ENCODE peak calls at places on chromosome 12, in five cellular contexts. U is left ventricle myocardium inferior; J is NCI-H226; D is naive thymus-derived CD4-positive, alpha-beta T cell; N is head of caudate nucleus. O is an unnamed sample.

GRCh38 chr12:127773520-127773919 is 493.4 kb upstream of the TMEM132C start:
- DNase-seq in U (no peak), J (no peak), N (no peak), D (no peak), O (no peak)

GRCh38 chr12:116771651-116772050 is 33.5 kb downstream of the RNFT2 start:
- DNase-seq in J (no peak), N (no peak), U (no peak), D (no peak), O (no peak)

GRCh38 chr12:53751336-53752191 is at the start of gene CISTR:
- DNase-seq in D (no peak), J (no peak), N (no peak), U (no peak), O (no peak)

GRCh38 chr12:110312581-110313360 is 31.7 kb downstream of the ATP2A2 start:
- DNase-seq in N (no peak), D (no peak), U (no peak), J (peak; percentile 93), O (no peak)

GRCh38 chr12:57846285-57846576 is 298 bp downstream of the CTDSP2 start:
- DNase-seq in U (no peak), N (no peak), J (peak; percentile 63), D (no peak), O (no peak)

GRCh38 chr12:91272456-91273063 is 89.9 kb upstream of the DCN start:
- DNase-seq in J (peak; percentile 34), U (peak; percentile 81), N (no peak), D (no peak), O (no peak)

GRCh38 chr12:108571604-108572165 is 9.3 kb downstream of the ISCU start:
- DNase-seq in D (no peak), N (no peak), J (no peak), U (no peak), O (no peak)

GRCh38 chr12:68521848-68522502 is 88.7 kb upstream of the RAP1B start:
- DNase-seq in N (no peak), D (no peak), U (no peak), J (no peak), O (no peak)

GRCh38 chr12:81992461-81992860 is 233.3 kb upstream of the PPFIA2 start:
- DNase-seq in D (peak; percentile 30), J (no peak), N (no peak), U (no peak), O (no peak)

GRCh38 chr12:82413994-82414393 is 55.7 kb downstream of the METTL25 start:
- DNase-seq in J (no peak), D (no peak), N (no peak), U (no peak), O (peak; percentile 93)

GRCh38 chr12:122850695-122851350 is 15.6 kb downstream of the HIP1R start:
- DNase-seq in J (no peak), U (no peak), D (no peak), N (no peak), O (no peak)

GRCh38 chr12:123591702-123592481 is 7.5 kb downstream of the TMED2 start:
- DNase-seq in N (no peak), D (no peak), J (peak; percentile 18), U (no peak), O (no peak)

GRCh38 chr12:130644124-130644523 is 72.0 kb downstream of the RIMBP2 start:
- DNase-seq in U (no peak), N (no peak), D (no peak), J (no peak), O (no peak)

GRCh38 chr12:19856389-19856788 is 417.1 kb downstream of the AEBP2 start:
- DNase-seq in U (no peak), J (no peak), D (no peak), N (no peak), O (no peak)

GRCh38 chr12:124747426-124748161 is 116.1 kb downstream of the SCARB1 start:
- DNase-seq in U (no peak), N (no peak), D (no peak), J (peak; percentile 80), O (no peak)

GRCh38 chr12:47271800-47272230 is 192.1 kb upstream of the AMIGO2 start:
- DNase-seq in N (no peak), U (no peak), D (no peak), J (no peak), O (no peak)

GRCh38 chr12:107990325-107990724 is 138.8 kb upstream of the WSCD2 start:
- DNase-seq in D (no peak), J (peak; percentile 2), U (peak; percentile 16), N (peak; percentile 35), O (no peak)